ENCODE peak calls at places on chromosomes 16 and 17, in eight cellular contexts. R is Calu3, A is astrocyte of the spinal cord, J is thoracic aorta, D is dorsolateral prefrontal cortex, L is transverse colon, T is psoas muscle, I is left lung. Q is an unnamed sample.
A peak's percentile ranks its signal among the peaks of the same experiment; 100 is the strongest.

GRCh38 chr16:78142784-78143183 is 43.3 kb downstream of the WWOX start:
- DNase-seq in R (no peak), A (peak; percentile 80), J (no peak), D (no peak), L (no peak), T (no peak), I (no peak), Q (no peak)

GRCh38 chr16:16150878-16151152 is 72.5 kb downstream of the ABCC6 start:
- DNase-seq in R (no peak), A (no peak), J (no peak), D (no peak), L (no peak), T (no peak), I (no peak), Q (no peak)

GRCh38 chr16:6926341-6926740 is 406.3 kb upstream of the RBFOX1 start:
- DNase-seq in R (no peak), A (no peak), J (no peak), D (no peak), L (no peak), T (no peak), I (no peak), Q (no peak)

GRCh38 chr16:79808731-79809130 is 208.2 kb upstream of the MAF start:
- DNase-seq in R (no peak), A (no peak), J (no peak), D (no peak), L (no peak), T (no peak), I (no peak), Q (no peak)

GRCh38 chr17:63358111-63358839 is 87.8 kb downstream of the CYB561 start:
- DNase-seq in R (no peak), A (peak; percentile 94), J (no peak), D (no peak), L (no peak), T (no peak), I (no peak), Q (peak; percentile 81)

GRCh38 chr16:76639685-76640289 is 362.6 kb downstream of the CNTNAP4 start:
- DNase-seq in R (peak; percentile 60), A (peak; percentile 7), J (no peak), D (peak; percentile 12), L (no peak), T (no peak), I (no peak), Q (peak; percentile 20)

GRCh38 chr16:65739518-65739917 is 617.7 kb upstream of the CDH11 start:
- DNase-seq in R (no peak), A (no peak), J (no peak), D (no peak), L (no peak), T (no peak), I (no peak), Q (no peak)

GRCh38 chr17:74449773-74450172 is 16.7 kb upstream of the CD300A start:
- DNase-seq in R (no peak), A (no peak), J (no peak), D (peak; percentile 49), L (no peak), T (no peak), I (no peak), Q (no peak)

GRCh38 chr16:2820836-2821482 is 3.9 kb downstream of the PRSS21 start:
- DNase-seq in R (no peak), A (no peak), J (no peak), D (no peak), L (peak; percentile 4), T (no peak), I (no peak), Q (no peak)

GRCh38 chr16:21645261-21645721 is 7.1 kb downstream of the IGSF6 start:
- DNase-seq in R (no peak), A (peak; percentile 38), J (no peak), D (no peak), L (no peak), T (no peak), I (no peak), Q (peak; percentile 80)

GRCh38 chr17:29112780-29113295 is 67.4 kb downstream of the MYO18A start:
- DNase-seq in R (no peak), A (peak; percentile 71), J (no peak), D (no peak), L (no peak), T (peak; percentile 84), I (no peak), Q (no peak)

GRCh38 chr16:12147681-12148479 is 171.3 kb downstream of the SNX29 start:
- DNase-seq in R (no peak), A (no peak), J (no peak), D (no peak), L (no peak), T (no peak), I (no peak), Q (no peak)

GRCh38 chr17:81102869-81103268 is 62.4 kb upstream of the PVALEF start:
- DNase-seq in R (no peak), A (no peak), J (no peak), D (no peak), L (no peak), T (no peak), I (no peak), Q (no peak)

GRCh38 chr16:47013172-47013571 is 39.7 kb upstream of the DNAJA2 start:
- DNase-seq in R (no peak), A (no peak), J (no peak), D (no peak), L (no peak), T (no peak), I (no peak), Q (no peak)

GRCh38 chr16:29745853-29746345 is at the start of gene C16orf54:
- DNase-seq in R (no peak), A (no peak), J (no peak), D (no peak), L (peak; percentile 87), T (peak; percentile 54), I (peak; percentile 89), Q (no peak)

GRCh38 chr17:10337136-10337535 is 35.7 kb downstream of the MYH13 start:
- DNase-seq in R (no peak), A (no peak), J (no peak), D (no peak), L (no peak), T (no peak), I (no peak), Q (peak; percentile 42)

GRCh38 chr17:71032746-71033273 is 863.5 kb downstream of the KCNJ2 start:
- DNase-seq in R (no peak), A (no peak), J (no peak), D (no peak), L (no peak), T (no peak), I (no peak), Q (no peak)

GRCh38 chr16:87840462-87840978 is 28.8 kb downstream of the SLC7A5 start:
- DNase-seq in R (no peak), A (no peak), J (no peak), D (no peak), L (no peak), T (no peak), I (no peak), Q (no peak)
- TF ChIP-seq CTCF in R (no peak), A (no peak), J (no peak), D (no peak), L (no peak), T (no peak), I (no peak), Q (no peak)

GRCh38 chr17:51857052-51857593 is 301.4 kb downstream of the CA10 start:
- DNase-seq in R (no peak), A (no peak), J (no peak), D (peak; percentile 44), L (no peak), T (no peak), I (no peak), Q (no peak)

DNA sequence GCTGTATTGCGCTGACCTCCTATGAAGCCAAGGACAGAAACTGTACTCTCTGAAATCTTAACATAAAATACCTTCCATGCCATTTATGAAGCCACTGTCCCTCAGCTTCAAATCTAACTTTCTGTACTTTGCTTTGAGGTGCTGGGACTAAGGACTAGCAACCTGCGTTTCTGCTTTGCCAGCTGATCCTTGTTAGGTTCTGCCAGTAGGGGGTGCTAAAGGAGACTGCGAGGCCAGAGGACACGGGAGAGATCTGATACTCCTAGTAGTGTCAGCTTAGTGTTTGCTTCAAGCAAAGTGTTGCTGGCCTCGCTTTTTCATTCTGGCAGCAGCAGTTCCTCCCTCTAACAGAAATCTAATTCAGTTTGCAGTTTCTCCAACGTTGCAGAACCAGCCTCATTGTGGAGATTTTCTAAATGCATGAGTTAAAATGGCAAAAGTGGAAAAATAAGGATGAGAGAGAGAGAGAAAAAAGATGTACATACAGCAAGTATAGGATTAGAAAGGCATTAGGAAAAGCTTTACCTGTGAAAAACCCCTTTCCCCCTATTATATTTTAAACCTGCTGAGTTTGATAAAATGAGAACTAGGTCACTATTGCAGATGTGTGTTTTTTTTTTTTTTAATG is 297.5 kb downstream of the CA10 start:
- DNase-seq in R (peak; percentile 82), A (no peak), J (no peak), D (peak; percentile 57), L (peak; percentile 47), T (no peak), I (no peak), Q (no peak)
- TF ChIP-seq CTCF in R (peak; percentile 89), A (peak; percentile 32), J (no peak), D (peak; percentile 66), L (peak; percentile 38), T (peak; percentile 45), I (peak; percentile 42), Q (peak; percentile 17)

DNA sequence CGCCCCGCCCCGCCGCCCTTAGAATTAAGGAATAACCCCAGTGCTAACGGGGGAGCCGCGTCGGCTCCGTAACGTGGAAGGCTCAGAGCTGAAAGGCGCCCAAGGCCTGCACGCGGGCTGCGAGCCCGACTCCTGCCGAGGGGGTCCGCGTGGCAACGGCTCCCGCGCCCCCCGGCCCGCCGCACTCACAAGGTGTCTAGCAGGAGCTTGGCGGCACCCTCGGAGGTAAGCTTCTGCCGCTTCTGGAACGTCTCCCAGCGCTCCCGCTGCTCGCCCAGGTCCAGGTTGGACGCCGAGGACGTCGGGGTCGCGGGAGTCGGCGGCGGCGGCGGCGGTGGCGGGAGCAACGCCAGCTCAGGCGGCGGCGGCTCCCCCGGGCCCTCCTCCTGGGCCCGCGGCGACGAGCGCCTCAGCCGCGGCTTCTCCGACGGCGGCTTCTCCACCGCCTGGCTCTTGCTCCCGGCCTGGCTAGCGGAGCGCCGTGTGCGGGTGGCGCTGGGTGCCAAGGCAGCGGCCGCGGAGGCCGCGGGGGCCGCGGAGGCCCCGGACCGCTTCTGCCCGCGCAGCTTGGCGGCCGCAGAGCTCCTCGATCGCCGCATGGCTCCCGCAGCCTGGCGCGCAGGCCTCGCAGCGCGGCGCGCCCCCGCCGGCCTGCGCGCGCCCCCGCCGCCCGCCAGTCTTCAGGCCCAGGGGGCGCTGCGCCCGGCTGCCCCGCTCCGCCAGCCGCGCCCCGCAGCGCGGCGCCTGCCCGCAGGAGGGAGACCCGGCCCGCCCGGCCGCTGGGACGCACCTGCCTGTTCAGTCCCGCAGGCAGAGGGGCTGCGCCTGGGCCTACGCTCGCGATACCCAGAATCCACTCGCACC is at the start of gene CENPV:
- DNase-seq in R (peak; percentile 66), A (no peak), J (no peak), D (peak; percentile 50), L (peak; percentile 70), T (peak; percentile 42), I (peak; percentile 39), Q (peak; percentile 40)
- TF ChIP-seq CTCF in R (no peak), A (peak; percentile 6), J (no peak), D (no peak), L (no peak), T (peak; percentile 43), I (no peak), Q (no peak)

DNA sequence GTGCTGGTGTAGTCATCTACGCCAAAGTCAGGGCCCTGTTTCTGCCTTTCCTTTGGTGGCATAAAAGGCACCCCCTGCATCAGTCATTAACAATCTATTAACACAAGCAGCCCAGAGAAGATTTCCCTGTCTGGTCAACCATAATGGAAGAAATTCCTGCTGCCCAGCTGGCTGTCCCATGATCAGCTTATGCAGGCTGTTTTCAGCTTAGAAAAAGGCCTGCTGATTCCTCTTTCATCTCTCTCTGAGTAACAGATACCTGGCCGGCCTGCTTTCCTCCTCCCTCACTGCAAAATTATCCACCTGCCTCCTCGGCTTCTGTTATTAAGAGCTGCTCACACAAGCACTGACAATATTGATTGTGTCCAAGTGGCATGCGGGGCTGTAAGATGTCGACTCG is 70.3 kb upstream of the MMP2 start:
- DNase-seq in R (no peak), A (no peak), J (no peak), D (no peak), L (no peak), T (no peak), I (no peak), Q (no peak)
- TF ChIP-seq CTCF in R (no peak), A (no peak), J (no peak), D (no peak), L (no peak), T (no peak), I (no peak), Q (no peak)